ENCODE peak calls at places on chromosomes 11 and 22, in five cellular contexts. G, I, S, R and Z are unnamed samples.

GRCh38 chr22:19398680-19399079 is 32.9 kb downstream of the HIRA start:
- DNase-seq in G (no peak), I (no peak), S (no peak), R (no peak), Z (no peak)

GRCh38 chr11:126415128-126415527 is 59.6 kb downstream of the ST3GAL4 start:
- DNase-seq in G (no peak), I (peak), S (no peak), R (no peak), Z (peak)

GRCh38 chr22:36467946-36468345 is 13.5 kb downstream of the TXN2 start:
- DNase-seq in G (peak), I (peak), S (peak), R (peak), Z (peak)

GRCh38 chr11:69125861-69126260 is 29.9 kb upstream of the SMIM38 start:
- DNase-seq in G (no peak), I (no peak), S (no peak), R (no peak), Z (no peak)

GRCh38 chr11:64165842-64166635 is at the start of gene MACROD1:
- DNase-seq in G (peak), I (peak), S (peak), R (peak), Z (peak)

GRCh38 chr11:121047926-121048325 is 24.0 kb downstream of the TBCEL start:
- DNase-seq in G (no peak), I (no peak), S (no peak), R (no peak), Z (no peak)

GRCh38 chr22:43996170-43996980 is 27.7 kb upstream of the PARVB start:
- DNase-seq in G (peak), I (no peak), S (no peak), R (no peak), Z (no peak)

GRCh38 chr11:12675951-12676711 is 1.9 kb downstream of the TEAD1 start:
- DNase-seq in G (no peak), I (peak), S (peak), R (no peak), Z (peak)

GRCh38 chr11:134527382-134528243 is 115.6 kb upstream of the B3GAT1 start:
- DNase-seq in G (no peak), I (no peak), S (no peak), R (no peak), Z (no peak)

GRCh38 chr11:44618561-44619425 is 53.3 kb downstream of the CD82 start:
- DNase-seq in G (no peak), I (no peak), S (no peak), R (no peak), Z (no peak)

GRCh38 chr11:1162498-1163311 is 5.0 kb downstream of the MUC5AC start:
- DNase-seq in G (no peak), I (no peak), S (no peak), R (no peak), Z (no peak)

GRCh38 chr11:76680517-76681425 is 10.2 kb upstream of the LRRC32 start:
- DNase-seq in G (peak), I (peak), S (peak), R (peak), Z (peak)

GRCh38 chr22:46073683-46074504 is 76.4 kb upstream of the PPARA start:
- DNase-seq in G (no peak), I (peak), S (no peak), R (no peak), Z (peak)

GRCh38 chr22:35914665-35915476 is 113.8 kb downstream of the RBFOX2 start:
- DNase-seq in G (no peak), I (peak), S (peak), R (peak), Z (peak)

GRCh38 chr11:73995247-73995646 is 12.6 kb upstream of the UCP2 start:
- DNase-seq in G (no peak), I (no peak), S (no peak), R (no peak), Z (peak)

GRCh38 chr11:104380358-104380757 is 216.4 kb upstream of the PDGFD start:
- DNase-seq in G (no peak), I (peak), S (no peak), R (no peak), Z (peak)